ENCODE peak calls at places on chromosomes 12 and 14, in nine cellular contexts. One of them, this sample, is unnamed.

GRCh38 chr12:77893918-77894317 is 63.2 kb downstream of the NAV3 start:
- DNase-seq in neural crest cell: no peak
- DNase-seq in cardiac fibroblast: peak
- DNase-seq in DMS153: no peak
- DNase-seq in NCI-H2081: no peak
- DNase-seq in NK-92 treated with Interleukin-12 subunit alpha and Interleukin-12 subunit beta, amount 100 ng/mL, for 24 hours: no peak
- DNase-seq in occipital lobe: no peak
- DNase-seq in substantia nigra: no peak
- DNase-seq in left cardiac atrium: no peak
- DNase-seq in this sample: peak

GRCh38 chr12:124640096-124640495 is 72.7 kb upstream of the NCOR2 start:
- DNase-seq in neural crest cell: no peak
- DNase-seq in cardiac fibroblast: peak
- DNase-seq in DMS153: no peak
- DNase-seq in NCI-H2081: no peak
- DNase-seq in NK-92 treated with Interleukin-12 subunit alpha and Interleukin-12 subunit beta, amount 100 ng/mL, for 24 hours: no peak
- DNase-seq in occipital lobe: peak
- DNase-seq in substantia nigra: no peak
- DNase-seq in left cardiac atrium: no peak
- DNase-seq in this sample: peak

GRCh38 chr14:89428556-89429196 is 11.6 kb upstream of the FOXN3 start:
- DNase-seq in neural crest cell: no peak
- DNase-seq in cardiac fibroblast: no peak
- DNase-seq in DMS153: peak
- DNase-seq in NCI-H2081: peak
- DNase-seq in NK-92 treated with Interleukin-12 subunit alpha and Interleukin-12 subunit beta, amount 100 ng/mL, for 24 hours: no peak
- DNase-seq in occipital lobe: no peak
- DNase-seq in substantia nigra: peak
- DNase-seq in left cardiac atrium: peak
- DNase-seq in this sample: peak

GRCh38 chr14:87461704-87462103 is 531.3 kb downstream of the GALC start:
- DNase-seq in neural crest cell: no peak
- DNase-seq in cardiac fibroblast: no peak
- DNase-seq in DMS153: no peak
- DNase-seq in NCI-H2081: peak
- DNase-seq in NK-92 treated with Interleukin-12 subunit alpha and Interleukin-12 subunit beta, amount 100 ng/mL, for 24 hours: no peak
- DNase-seq in occipital lobe: no peak
- DNase-seq in substantia nigra: no peak
- DNase-seq in left cardiac atrium: no peak
- DNase-seq in this sample: no peak

GRCh38 chr14:89575386-89576061 is 158.5 kb upstream of the FOXN3 start:
- DNase-seq in neural crest cell: no peak
- DNase-seq in cardiac fibroblast: no peak
- DNase-seq in DMS153: no peak
- DNase-seq in NCI-H2081: no peak
- DNase-seq in NK-92 treated with Interleukin-12 subunit alpha and Interleukin-12 subunit beta, amount 100 ng/mL, for 24 hours: no peak
- DNase-seq in occipital lobe: no peak
- DNase-seq in substantia nigra: no peak
- DNase-seq in left cardiac atrium: no peak
- DNase-seq in this sample: no peak

GRCh38 chr12:6205761-6206160 is 5.6 kb downstream of the CD9 start:
- DNase-seq in neural crest cell: no peak
- DNase-seq in cardiac fibroblast: no peak
- DNase-seq in DMS153: no peak
- DNase-seq in NCI-H2081: no peak
- DNase-seq in NK-92 treated with Interleukin-12 subunit alpha and Interleukin-12 subunit beta, amount 100 ng/mL, for 24 hours: no peak
- DNase-seq in occipital lobe: no peak
- DNase-seq in substantia nigra: no peak
- DNase-seq in left cardiac atrium: no peak
- DNase-seq in this sample: no peak

GRCh38 chr14:103402700-103403099 is 17.5 kb downstream of the MARK3 start:
- DNase-seq in neural crest cell: no peak
- DNase-seq in cardiac fibroblast: peak
- DNase-seq in DMS153: no peak
- DNase-seq in NCI-H2081: no peak
- DNase-seq in NK-92 treated with Interleukin-12 subunit alpha and Interleukin-12 subunit beta, amount 100 ng/mL, for 24 hours: no peak
- DNase-seq in occipital lobe: no peak
- DNase-seq in substantia nigra: no peak
- DNase-seq in left cardiac atrium: no peak
- DNase-seq in this sample: peak

GRCh38 chr12:6358886-6359285 is 16.5 kb downstream of the SCNN1A start:
- DNase-seq in neural crest cell: no peak
- DNase-seq in cardiac fibroblast: no peak
- DNase-seq in DMS153: no peak
- DNase-seq in NCI-H2081: no peak
- DNase-seq in NK-92 treated with Interleukin-12 subunit alpha and Interleukin-12 subunit beta, amount 100 ng/mL, for 24 hours: no peak
- DNase-seq in occipital lobe: no peak
- DNase-seq in substantia nigra: no peak
- DNase-seq in left cardiac atrium: no peak
- DNase-seq in this sample: no peak

GRCh38 chr12:26318661-26319068 is 123.3 kb downstream of the SSPN start:
- DNase-seq in neural crest cell: no peak
- DNase-seq in cardiac fibroblast: peak
- DNase-seq in DMS153: no peak
- DNase-seq in NCI-H2081: no peak
- DNase-seq in NK-92 treated with Interleukin-12 subunit alpha and Interleukin-12 subunit beta, amount 100 ng/mL, for 24 hours: no peak
- DNase-seq in occipital lobe: no peak
- DNase-seq in substantia nigra: no peak
- DNase-seq in left cardiac atrium: peak
- DNase-seq in this sample: peak

GRCh38 chr14:31326111-31326510 is 94.2 kb downstream of the HEATR5A start:
- DNase-seq in neural crest cell: no peak
- DNase-seq in cardiac fibroblast: peak
- DNase-seq in DMS153: no peak
- DNase-seq in NCI-H2081: no peak
- DNase-seq in NK-92 treated with Interleukin-12 subunit alpha and Interleukin-12 subunit beta, amount 100 ng/mL, for 24 hours: no peak
- DNase-seq in occipital lobe: no peak
- DNase-seq in substantia nigra: no peak
- DNase-seq in left cardiac atrium: no peak
- DNase-seq in this sample: peak

This sample was measured in MCF 10A.